ENCODE peak calls at places on chromosomes 6 and 20, in eight cellular contexts. One of them, this sample, is unnamed. For H3K4me1 and H3K27me3, the result is how much of the 10 kb centered on the place peaks cover.

GRCh38 chr20:20831794-20832193 is 119.3 kb upstream of the RALGAPA2 start:
- DNase-seq in PC-9: no peak
- DNase-seq in IMR-90: no peak
- DNase-seq in spleen: no peak
- DNase-seq in ascending aorta: no peak
- DNase-seq in colonic mucosa: no peak
- DNase-seq in psoas muscle: no peak
- DNase-seq in astrocyte: no peak
- DNase-seq in this sample: no peak

GRCh38 chr6:42010185-42010872 is 40.0 kb upstream of the TAF8 start:
- DNase-seq in astrocyte: no peak
- DNase-seq in PC-9: no peak
- DNase-seq in colonic mucosa: no peak
- DNase-seq in psoas muscle: no peak
- DNase-seq in ascending aorta: no peak
- DNase-seq in spleen: peak
- DNase-seq in IMR-90: no peak
- DNase-seq in this sample: no peak

GRCh38 chr6:99241905-99242534 is 107.5 kb downstream of the FAXC start:
- DNase-seq in ascending aorta: no peak
- DNase-seq in PC-9: no peak
- DNase-seq in colonic mucosa: no peak
- DNase-seq in spleen: no peak
- DNase-seq in IMR-90: peak
- DNase-seq in psoas muscle: no peak
- DNase-seq in astrocyte: peak
- DNase-seq in this sample: no peak

GRCh38 chr20:39253051-39253682 is 291.0 kb downstream of the DHX35 start:
- DNase-seq in astrocyte: no peak
- DNase-seq in IMR-90: no peak
- DNase-seq in colonic mucosa: no peak
- DNase-seq in ascending aorta: no peak
- DNase-seq in spleen: no peak
- DNase-seq in PC-9: no peak
- DNase-seq in psoas muscle: no peak
- DNase-seq in this sample: no peak

GRCh38 chr6:167165887-167166471 is 8.2 kb upstream of the GPR31 start:
- DNase-seq in IMR-90: no peak
- DNase-seq in psoas muscle: no peak
- DNase-seq in spleen: no peak
- DNase-seq in ascending aorta: no peak
- DNase-seq in astrocyte: no peak
- DNase-seq in colonic mucosa: no peak
- DNase-seq in PC-9: no peak
- DNase-seq in this sample: no peak

GRCh38 chr6:70884074-70884983 is 72.5 kb downstream of the B3GAT2 start:
- DNase-seq in colonic mucosa: peak
- DNase-seq in IMR-90: peak
- DNase-seq in spleen: peak
- DNase-seq in PC-9: no peak
- DNase-seq in astrocyte: no peak
- DNase-seq in ascending aorta: no peak
- DNase-seq in psoas muscle: peak
- DNase-seq in this sample: no peak

GRCh38 chr6:107539849-107540464 is 50.0 kb downstream of the SOBP start:
- DNase-seq in ascending aorta: no peak
- DNase-seq in IMR-90: no peak
- DNase-seq in PC-9: no peak
- DNase-seq in psoas muscle: no peak
- DNase-seq in astrocyte: no peak
- DNase-seq in colonic mucosa: no peak
- DNase-seq in spleen: no peak
- DNase-seq in this sample: no peak

GRCh38 chr20:38315290-38315966 is 11.5 kb downstream of the BPI start:
- DNase-seq in psoas muscle: no peak
- DNase-seq in PC-9: no peak
- DNase-seq in spleen: no peak
- DNase-seq in IMR-90: peak
- DNase-seq in astrocyte: no peak
- DNase-seq in colonic mucosa: no peak
- DNase-seq in ascending aorta: no peak
- DNase-seq in this sample: no peak

GRCh38 chr6:21163110-21163837 is 430.3 kb upstream of the SOX4 start:
- DNase-seq in PC-9: no peak
- DNase-seq in colonic mucosa: no peak
- DNase-seq in psoas muscle: no peak
- DNase-seq in IMR-90: peak
- DNase-seq in ascending aorta: no peak
- DNase-seq in spleen: no peak
- DNase-seq in astrocyte: peak
- DNase-seq in this sample: no peak

GRCh38 chr6:13000537-13000936 is 284.0 kb downstream of the PHACTR1 start:
- DNase-seq in IMR-90: no peak
- DNase-seq in psoas muscle: no peak
- DNase-seq in colonic mucosa: no peak
- DNase-seq in PC-9: no peak
- DNase-seq in astrocyte: no peak
- DNase-seq in spleen: no peak
- DNase-seq in ascending aorta: no peak
- DNase-seq in this sample: no peak

GRCh38 chr6:4164456-4164855 is 29.1 kb upstream of the ECI2 start:
- DNase-seq in IMR-90: no peak
- DNase-seq in psoas muscle: no peak
- DNase-seq in colonic mucosa: no peak
- DNase-seq in PC-9: no peak
- DNase-seq in spleen: no peak
- DNase-seq in ascending aorta: no peak
- DNase-seq in astrocyte: no peak
- DNase-seq in this sample: no peak

GRCh38 chr20:21503345-21503744 is 10.5 kb downstream of the NKX2-2 start:
- DNase-seq in spleen: no peak
- DNase-seq in PC-9: no peak
- DNase-seq in astrocyte: peak
- DNase-seq in colonic mucosa: no peak
- DNase-seq in IMR-90: peak
- DNase-seq in ascending aorta: no peak
- DNase-seq in psoas muscle: no peak
- DNase-seq in this sample: no peak

GRCh38 chr6:111996159-111996558 is 57.7 kb upstream of the CCN6 start:
- DNase-seq in ascending aorta: no peak
- DNase-seq in colonic mucosa: no peak
- DNase-seq in spleen: no peak
- DNase-seq in astrocyte: no peak
- DNase-seq in psoas muscle: no peak
- DNase-seq in PC-9: no peak
- DNase-seq in IMR-90: no peak
- DNase-seq in this sample: no peak

GRCh38 chr6:166629628-166630027 is 2.6 kb upstream of the RPS6KA2 start:
- DNase-seq in PC-9: no peak
- DNase-seq in ascending aorta: no peak
- DNase-seq in colonic mucosa: no peak
- DNase-seq in IMR-90: peak
- DNase-seq in astrocyte: peak
- DNase-seq in spleen: no peak
- DNase-seq in psoas muscle: no peak
- DNase-seq in this sample: no peak

GRCh38 chr6:151374024-151374423 is 17.3 kb downstream of the ZBTB2 start:
- DNase-seq in spleen: no peak
- DNase-seq in astrocyte: no peak
- DNase-seq in psoas muscle: no peak
- DNase-seq in ascending aorta: no peak
- DNase-seq in IMR-90: no peak
- DNase-seq in colonic mucosa: no peak
- DNase-seq in PC-9: peak
- DNase-seq in this sample: no peak

GRCh38 chr6:44627091-44627878 is 239.8 kb downstream of the CDC5L start:
- DNase-seq in colonic mucosa: peak
- DNase-seq in psoas muscle: no peak
- DNase-seq in IMR-90: no peak
- DNase-seq in ascending aorta: no peak
- DNase-seq in spleen: peak
- DNase-seq in astrocyte: no peak
- DNase-seq in PC-9: no peak
- DNase-seq in this sample: no peak

GRCh38 chr6:161128680-161129196 is 137.2 kb downstream of the MAP3K4 start:
- DNase-seq in astrocyte: peak
- DNase-seq in spleen: no peak
- DNase-seq in ascending aorta: no peak
- DNase-seq in psoas muscle: no peak
- DNase-seq in PC-9: no peak
- DNase-seq in IMR-90: peak
- DNase-seq in colonic mucosa: no peak
- DNase-seq in this sample: no peak

GRCh38 chr6:46014511-46015118 is 1.0 kb downstream of the CLIC5 start:
- DNase-seq in PC-9: no peak
- DNase-seq in ascending aorta: no peak
- DNase-seq in psoas muscle: peak
- DNase-seq in astrocyte: no peak
- DNase-seq in IMR-90: no peak
- DNase-seq in colonic mucosa: peak
- DNase-seq in spleen: peak
- DNase-seq in this sample: no peak

GRCh38 chr20:32382102-32382950 is 24.2 kb downstream of the ASXL1 start:
- DNase-seq in PC-9: no peak
- DNase-seq in colonic mucosa: peak
- DNase-seq in ascending aorta: no peak
- DNase-seq in astrocyte: no peak
- DNase-seq in psoas muscle: no peak
- DNase-seq in spleen: no peak
- DNase-seq in IMR-90: no peak
- DNase-seq in this sample: no peak

GRCh38 chr20:46709459-46710148 is at the start of gene SLC2A10:
- DNase-seq in astrocyte: peak
- DNase-seq in colonic mucosa: peak
- DNase-seq in ascending aorta: peak
- DNase-seq in IMR-90: peak
- DNase-seq in spleen: no peak
- DNase-seq in psoas muscle: peak
- DNase-seq in PC-9: peak
- DNase-seq in this sample: no peak

GRCh38 chr6:40389176-40389767 is 197.9 kb downstream of the LRFN2 start:
- DNase-seq in astrocyte: no peak
- DNase-seq in psoas muscle: no peak
- DNase-seq in IMR-90: no peak
- DNase-seq in PC-9: no peak
- DNase-seq in spleen: no peak
- DNase-seq in colonic mucosa: no peak
- DNase-seq in ascending aorta: no peak
- DNase-seq in this sample: no peak

GRCh38 chr6:47407295-47408281 is 70.0 kb upstream of the CD2AP start:
- DNase-seq in IMR-90: no peak
- DNase-seq in spleen: no peak
- DNase-seq in colonic mucosa: no peak
- DNase-seq in astrocyte: peak
- DNase-seq in psoas muscle: no peak
- DNase-seq in ascending aorta: no peak
- DNase-seq in PC-9: peak
- DNase-seq in this sample: no peak

GRCh38 chr20:32528291-32528891 is 56.7 kb downstream of the NOL4L start:
- DNase-seq in IMR-90: no peak
- DNase-seq in colonic mucosa: no peak
- DNase-seq in ascending aorta: no peak
- DNase-seq in spleen: peak
- DNase-seq in astrocyte: no peak
- DNase-seq in psoas muscle: no peak
- DNase-seq in PC-9: no peak
- DNase-seq in this sample: no peak

GRCh38 chr6:2245954-2246863 is 804 bp upstream of the GMDS start:
- DNase-seq in psoas muscle: peak
- DNase-seq in colonic mucosa: peak
- DNase-seq in IMR-90: peak
- DNase-seq in astrocyte: peak
- DNase-seq in PC-9: peak
- DNase-seq in spleen: peak
- DNase-seq in ascending aorta: peak
- DNase-seq in this sample: peak

GRCh38 chr20:45450097-45450818 is 19.3 kb upstream of the WFDC2 start:
- DNase-seq in astrocyte: peak
- DNase-seq in PC-9: peak
- DNase-seq in psoas muscle: no peak
- DNase-seq in ascending aorta: no peak
- DNase-seq in spleen: no peak
- DNase-seq in colonic mucosa: peak
- DNase-seq in IMR-90: peak
- DNase-seq in this sample: no peak

GRCh38 chr6:47710295-47710694 is 11.9 kb downstream of the ADGRF4 start:
- DNase-seq in IMR-90: no peak
- DNase-seq in psoas muscle: no peak
- DNase-seq in spleen: no peak
- DNase-seq in colonic mucosa: no peak
- DNase-seq in PC-9: no peak
- DNase-seq in astrocyte: no peak
- DNase-seq in ascending aorta: no peak
- DNase-seq in this sample: no peak

GRCh38 chr6:80022803-80023202 is 18.4 kb downstream of the TTK start:
- DNase-seq in ascending aorta: no peak
- DNase-seq in colonic mucosa: no peak
- DNase-seq in PC-9: no peak
- DNase-seq in astrocyte: peak
- DNase-seq in spleen: no peak
- DNase-seq in IMR-90: peak
- DNase-seq in psoas muscle: no peak
- DNase-seq in this sample: no peak

GRCh38 chr6:11413112-11413687 is 124.3 kb upstream of the TMEM170B start:
- DNase-seq in PC-9: no peak
- DNase-seq in spleen: no peak
- DNase-seq in psoas muscle: no peak
- DNase-seq in astrocyte: no peak
- DNase-seq in IMR-90: no peak
- DNase-seq in ascending aorta: no peak
- DNase-seq in colonic mucosa: no peak
- DNase-seq in this sample: no peak
- TF ChIP-seq CTCF in PC-9: no peak
- TF ChIP-seq CTCF in spleen: no peak
- TF ChIP-seq CTCF in psoas muscle: no peak
- TF ChIP-seq CTCF in astrocyte: no peak
- TF ChIP-seq CTCF in IMR-90: no peak
- TF ChIP-seq CTCF in ascending aorta: no peak
- TF ChIP-seq CTCF in colonic mucosa: no peak
- TF ChIP-seq CTCF in this sample: no peak

GRCh38 chr6:125818225-125818657 is 27.5 kb downstream of the NCOA7 start:
- DNase-seq in psoas muscle: no peak
- DNase-seq in spleen: no peak
- DNase-seq in PC-9: no peak
- DNase-seq in IMR-90: peak
- DNase-seq in colonic mucosa: no peak
- DNase-seq in astrocyte: no peak
- DNase-seq in ascending aorta: no peak
- DNase-seq in this sample: no peak
- H3K4me1 ChIP-seq in psoas muscle: under half
- H3K4me1 ChIP-seq in spleen: half or more
- H3K4me1 ChIP-seq in PC-9: half or more
- H3K4me1 ChIP-seq in IMR-90: under half
- H3K4me1 ChIP-seq in colonic mucosa: under half
- H3K4me1 ChIP-seq in astrocyte: under half
- H3K4me1 ChIP-seq in ascending aorta: under half
- H3K4me1 ChIP-seq in this sample: under half

GRCh38 chr20:61424628-61425420 is 172.8 kb downstream of the CDH4 start:
- DNase-seq in spleen: no peak
- DNase-seq in psoas muscle: no peak
- DNase-seq in ascending aorta: no peak
- DNase-seq in colonic mucosa: no peak
- DNase-seq in astrocyte: no peak
- DNase-seq in IMR-90: no peak
- DNase-seq in PC-9: no peak
- DNase-seq in this sample: no peak
- H3K27me3 ChIP-seq in spleen: under half
- H3K27me3 ChIP-seq in psoas muscle: under half
- H3K27me3 ChIP-seq in ascending aorta: under half
- H3K27me3 ChIP-seq in colonic mucosa: under half
- H3K27me3 ChIP-seq in astrocyte: under half
- H3K27me3 ChIP-seq in IMR-90: under half
- H3K27me3 ChIP-seq in PC-9: half or more
- H3K27me3 ChIP-seq in this sample: under half

GRCh38 chr20:10047427-10047826 is 12.6 kb downstream of the ANKEF1 start:
- DNase-seq in colonic mucosa: no peak
- DNase-seq in PC-9: no peak
- DNase-seq in ascending aorta: no peak
- DNase-seq in spleen: no peak
- DNase-seq in psoas muscle: no peak
- DNase-seq in IMR-90: peak
- DNase-seq in astrocyte: no peak
- DNase-seq in this sample: no peak
- TF ChIP-seq CTCF in colonic mucosa: no peak
- TF ChIP-seq CTCF in PC-9: no peak
- TF ChIP-seq CTCF in ascending aorta: no peak
- TF ChIP-seq CTCF in spleen: no peak
- TF ChIP-seq CTCF in psoas muscle: no peak
- TF ChIP-seq CTCF in IMR-90: no peak
- TF ChIP-seq CTCF in astrocyte: peak
- TF ChIP-seq CTCF in this sample: no peak